ENCODE peak calls at places on chromosomes 5 and 9, in six cellular contexts. One of them, this sample, is unnamed.
A peak's percentile ranks its signal among the peaks of the same experiment; 100 is the strongest.

GRCh38 chr5:115583474-115583873 is 18.8 kb downstream of the TICAM2 start:
- DNase-seq in fibroblast of lung: peak; percentile 97
- DNase-seq in PC-9: no peak
- DNase-seq in K562: no peak
- DNase-seq in transverse colon: no peak
- DNase-seq in neural progenitor cell: peak; percentile 5
- DNase-seq in this sample: no peak

GRCh38 chr9:468766-469496 is 254.3 kb downstream of the DOCK8 start:
- DNase-seq in PC-9: peak; percentile 7
- DNase-seq in K562: no peak
- DNase-seq in fibroblast of lung: no peak
- DNase-seq in transverse colon: peak; percentile 26
- DNase-seq in neural progenitor cell: no peak
- DNase-seq in this sample: no peak

GRCh38 chr5:174999581-174999980 is 275.2 kb downstream of the MSX2 start:
- DNase-seq in PC-9: no peak
- DNase-seq in transverse colon: no peak
- DNase-seq in neural progenitor cell: no peak
- DNase-seq in K562: no peak
- DNase-seq in fibroblast of lung: no peak
- DNase-seq in this sample: no peak

GRCh38 chr5:83467315-83468044 is 4.1 kb upstream of the VCAN start:
- DNase-seq in neural progenitor cell: peak; percentile 18
- DNase-seq in transverse colon: no peak
- DNase-seq in K562: no peak
- DNase-seq in fibroblast of lung: peak; percentile 84
- DNase-seq in PC-9: no peak
- DNase-seq in this sample: no peak

GRCh38 chr5:59745422-59745863 is 148.1 kb downstream of the PDE4D start:
- DNase-seq in PC-9: no peak
- DNase-seq in K562: no peak
- DNase-seq in transverse colon: peak; percentile 32
- DNase-seq in neural progenitor cell: no peak
- DNase-seq in fibroblast of lung: peak; percentile 80
- DNase-seq in this sample: no peak

GRCh38 chr5:132030610-132031009 is 19.2 kb upstream of the ACSL6 start:
- DNase-seq in neural progenitor cell: no peak
- DNase-seq in transverse colon: no peak
- DNase-seq in K562: no peak
- DNase-seq in PC-9: no peak
- DNase-seq in fibroblast of lung: no peak
- DNase-seq in this sample: no peak

GRCh38 chr5:180809403-180810209 is 7.0 kb upstream of the MGAT1 start:
- DNase-seq in transverse colon: peak; percentile 94
- DNase-seq in fibroblast of lung: peak; percentile 89
- DNase-seq in PC-9: peak; percentile 91
- DNase-seq in neural progenitor cell: peak; percentile 97
- DNase-seq in K562: peak; percentile 96
- DNase-seq in this sample: peak; percentile 95

GRCh38 chr5:134969166-134969565 is 1.5 kb downstream of the CATSPER3 start:
- DNase-seq in PC-9: no peak
- DNase-seq in neural progenitor cell: no peak
- DNase-seq in transverse colon: no peak
- DNase-seq in K562: no peak
- DNase-seq in fibroblast of lung: no peak
- DNase-seq in this sample: no peak

GRCh38 chr9:102975246-102975645 is 19.9 kb upstream of the CYLC2 start:
- DNase-seq in transverse colon: no peak
- DNase-seq in PC-9: no peak
- DNase-seq in fibroblast of lung: no peak
- DNase-seq in K562: no peak
- DNase-seq in neural progenitor cell: no peak
- DNase-seq in this sample: no peak

GRCh38 chr9:38761999-38762398 is 42.1 kb upstream of the FAM240B start:
- DNase-seq in transverse colon: no peak
- DNase-seq in K562: no peak
- DNase-seq in PC-9: no peak
- DNase-seq in neural progenitor cell: no peak
- DNase-seq in fibroblast of lung: no peak
- DNase-seq in this sample: peak; percentile 72

GRCh38 chr9:79120533-79121315 is 451.0 kb upstream of the TLE4 start:
- DNase-seq in transverse colon: no peak
- DNase-seq in PC-9: no peak
- DNase-seq in fibroblast of lung: no peak
- DNase-seq in K562: no peak
- DNase-seq in neural progenitor cell: no peak
- DNase-seq in this sample: no peak

GRCh38 chr9:130985029-130985428 is 23.9 kb upstream of the LAMC3 start:
- DNase-seq in transverse colon: no peak
- DNase-seq in K562: no peak
- DNase-seq in neural progenitor cell: no peak
- DNase-seq in PC-9: no peak
- DNase-seq in fibroblast of lung: no peak
- DNase-seq in this sample: no peak

GRCh38 chr9:6051511-6051950 is 36.1 kb upstream of the RANBP6 start:
- DNase-seq in neural progenitor cell: no peak
- DNase-seq in PC-9: no peak
- DNase-seq in fibroblast of lung: no peak
- DNase-seq in K562: no peak
- DNase-seq in transverse colon: no peak
- DNase-seq in this sample: no peak

GRCh38 chr9:70324963-70325362 is 66.2 kb downstream of the SMC5 start:
- DNase-seq in fibroblast of lung: peak; percentile 41
- DNase-seq in transverse colon: no peak
- DNase-seq in PC-9: no peak
- DNase-seq in K562: no peak
- DNase-seq in neural progenitor cell: no peak
- DNase-seq in this sample: no peak

GRCh38 chr9:6024035-6024554 is 8.7 kb upstream of the RANBP6 start:
- DNase-seq in neural progenitor cell: peak; percentile 44
- DNase-seq in fibroblast of lung: no peak
- DNase-seq in transverse colon: no peak
- DNase-seq in PC-9: peak; percentile 9
- DNase-seq in K562: peak; percentile 29
- DNase-seq in this sample: peak; percentile 28

GRCh38 chr5:108681079-108681921 is 66.4 kb upstream of the FER start:
- DNase-seq in transverse colon: no peak
- DNase-seq in PC-9: peak; percentile 33
- DNase-seq in K562: peak; percentile 62
- DNase-seq in fibroblast of lung: peak; percentile 60
- DNase-seq in neural progenitor cell: peak; percentile 71
- DNase-seq in this sample: peak; percentile 39

GRCh38 chr5:91312698-91313097 is 70.4 kb downstream of the ARRDC3 start:
- DNase-seq in transverse colon: no peak
- DNase-seq in K562: no peak
- DNase-seq in fibroblast of lung: peak; percentile 29
- DNase-seq in PC-9: no peak
- DNase-seq in neural progenitor cell: no peak
- DNase-seq in this sample: no peak
- TF ChIP-seq CTCF in transverse colon: no peak
- TF ChIP-seq CTCF in K562: no peak
- TF ChIP-seq CTCF in fibroblast of lung: no peak
- TF ChIP-seq CTCF in PC-9: no peak
- TF ChIP-seq CTCF in neural progenitor cell: no peak
- TF ChIP-seq CTCF in this sample: no peak

DNA sequence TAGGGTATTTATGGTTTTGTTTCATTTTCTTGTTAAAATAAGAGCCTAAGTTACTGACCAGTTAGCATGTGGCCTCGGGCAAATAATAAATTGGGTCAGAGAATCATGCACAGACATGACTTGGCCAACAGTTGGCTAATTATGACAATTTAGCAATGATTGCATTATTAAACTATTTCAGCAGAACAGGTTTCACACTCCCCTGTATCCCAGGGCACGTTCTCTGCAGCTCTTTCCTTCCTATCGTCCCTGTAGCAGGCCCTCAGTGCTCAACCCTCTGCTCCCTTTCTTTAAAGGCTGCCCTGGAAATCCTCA is 167.9 kb downstream of the TSSK1B start:
- DNase-seq in K562: no peak
- DNase-seq in neural progenitor cell: no peak
- DNase-seq in transverse colon: no peak
- DNase-seq in PC-9: no peak
- DNase-seq in fibroblast of lung: no peak
- DNase-seq in this sample: peak; percentile 32
- H3K4me3 ChIP-seq in K562: no peak overlapping the region
- H3K4me3 ChIP-seq in neural progenitor cell: no peak overlapping the region
- H3K4me3 ChIP-seq in transverse colon: no peak overlapping the region
- H3K4me3 ChIP-seq in PC-9: peak overlapping the region; percentile 9
- H3K4me3 ChIP-seq in fibroblast of lung: no peak overlapping the region
- H3K4me3 ChIP-seq in this sample: no peak overlapping the region

GRCh38 chr9:128097156-128098016 is 29.4 kb downstream of the SLC25A25 start:
- DNase-seq in fibroblast of lung: peak; percentile 37
- DNase-seq in PC-9: no peak
- DNase-seq in K562: no peak
- DNase-seq in transverse colon: no peak
- DNase-seq in neural progenitor cell: peak; percentile 17
- DNase-seq in this sample: no peak

GRCh38 chr9:128099932-128100491 is 27.5 kb downstream of the PTGES2 start:
- DNase-seq in K562: no peak
- DNase-seq in fibroblast of lung: peak; percentile 36
- DNase-seq in neural progenitor cell: no peak
- DNase-seq in transverse colon: no peak
- DNase-seq in PC-9: no peak
- DNase-seq in this sample: no peak

GRCh38 chr9:128098936-128099931 is 28.3 kb downstream of the PTGES2 start:
- DNase-seq in fibroblast of lung: peak; percentile 66
- DNase-seq in PC-9: peak; percentile 68
- DNase-seq in K562: peak; percentile 46
- DNase-seq in neural progenitor cell: no peak
- DNase-seq in transverse colon: peak; percentile 47
- DNase-seq in this sample: no peak

GRCh38 chr9:128096614-128097013 is 28.6 kb downstream of the SLC25A25 start:
- DNase-seq in PC-9: no peak
- DNase-seq in K562: peak; percentile 40
- DNase-seq in fibroblast of lung: no peak
- DNase-seq in transverse colon: no peak
- DNase-seq in neural progenitor cell: peak; percentile 24
- DNase-seq in this sample: no peak

DNA sequence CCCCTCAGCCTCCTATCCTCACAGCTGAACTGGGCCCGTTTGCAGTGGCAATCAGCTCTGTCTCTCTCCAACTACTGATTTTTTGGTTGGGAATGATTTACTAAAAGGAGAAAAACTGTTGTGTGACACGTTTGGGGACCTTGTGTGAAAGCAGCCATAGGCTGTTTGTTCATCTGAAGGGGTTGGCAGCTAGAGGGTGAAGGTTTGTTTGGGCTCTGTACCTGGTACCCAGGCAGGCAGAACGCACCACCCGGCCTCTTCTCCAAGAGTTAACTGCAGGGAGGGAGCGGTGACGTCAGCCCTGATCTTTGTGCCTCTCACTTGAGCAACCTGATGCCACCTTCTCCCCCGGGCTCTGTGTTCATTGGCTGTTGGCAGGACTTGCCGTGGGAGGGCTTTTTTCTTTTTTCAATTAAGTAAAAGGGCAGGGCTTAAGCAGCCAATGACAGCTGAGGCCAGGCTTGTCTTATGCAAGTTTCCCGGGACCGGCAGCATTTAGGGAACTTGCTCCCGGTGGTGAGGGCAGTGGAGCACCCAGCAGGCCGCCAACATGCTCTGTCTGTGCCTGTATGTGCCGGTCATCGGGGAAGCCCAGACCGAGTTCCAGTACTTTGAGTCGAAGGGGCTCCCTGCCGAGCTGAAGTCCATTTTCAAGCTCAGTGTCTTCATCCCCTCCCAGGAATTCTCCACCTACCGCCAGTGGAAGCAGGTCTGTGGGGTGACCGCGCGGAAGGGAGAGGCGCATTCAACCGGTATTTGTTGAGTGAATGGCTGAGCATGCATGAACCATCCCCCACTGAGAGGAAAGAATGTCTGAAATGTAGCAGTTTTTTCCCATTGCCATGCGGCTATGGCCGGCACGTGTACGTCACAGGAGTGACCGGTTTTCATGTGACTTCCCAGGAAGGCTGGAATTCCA is 29.3 kb downstream of the PTGES2 start:
- DNase-seq in K562: peak; percentile 71
- DNase-seq in PC-9: peak; percentile 95
- DNase-seq in neural progenitor cell: peak; percentile 97
- DNase-seq in transverse colon: peak; percentile 95
- DNase-seq in fibroblast of lung: peak; percentile 98
- DNase-seq in this sample: no peak
- H3K36me3 ChIP-seq in K562: peaks cover 78% of the 10 kb centered on the region
- H3K36me3 ChIP-seq in PC-9: no peaks in the 10 kb centered on the region
- H3K36me3 ChIP-seq in neural progenitor cell: no peaks in the 10 kb centered on the region
- H3K36me3 ChIP-seq in transverse colon: no peaks in the 10 kb centered on the region
- H3K36me3 ChIP-seq in fibroblast of lung: peaks cover 33% of the 10 kb centered on the region
- H3K36me3 ChIP-seq in this sample: peaks cover 23% of the 10 kb centered on the region

GRCh38 chr5:163437011-163437308 is 435 bp upstream of the CCNG1 start:
- DNase-seq in K562: no peak
- DNase-seq in PC-9: no peak
- DNase-seq in neural progenitor cell: no peak
- DNase-seq in transverse colon: no peak
- DNase-seq in fibroblast of lung: no peak
- DNase-seq in this sample: no peak

GRCh38 chr5:163434410-163434866 is 3.0 kb upstream of the CCNG1 start:
- DNase-seq in fibroblast of lung: peak; percentile 78
- DNase-seq in neural progenitor cell: no peak
- DNase-seq in K562: peak; percentile 38
- DNase-seq in transverse colon: peak; percentile 45
- DNase-seq in PC-9: no peak
- DNase-seq in this sample: peak; percentile 27

GRCh38 chr5:163440954-163441353 is 3.6 kb downstream of the CCNG1 start:
- DNase-seq in fibroblast of lung: no peak
- DNase-seq in K562: no peak
- DNase-seq in transverse colon: no peak
- DNase-seq in neural progenitor cell: no peak
- DNase-seq in PC-9: no peak
- DNase-seq in this sample: no peak

GRCh38 chr5:163436515-163436914 is 880 bp upstream of the CCNG1 start:
- DNase-seq in K562: no peak
- DNase-seq in fibroblast of lung: no peak
- DNase-seq in transverse colon: no peak
- DNase-seq in PC-9: no peak
- DNase-seq in neural progenitor cell: no peak
- DNase-seq in this sample: no peak

DNA sequence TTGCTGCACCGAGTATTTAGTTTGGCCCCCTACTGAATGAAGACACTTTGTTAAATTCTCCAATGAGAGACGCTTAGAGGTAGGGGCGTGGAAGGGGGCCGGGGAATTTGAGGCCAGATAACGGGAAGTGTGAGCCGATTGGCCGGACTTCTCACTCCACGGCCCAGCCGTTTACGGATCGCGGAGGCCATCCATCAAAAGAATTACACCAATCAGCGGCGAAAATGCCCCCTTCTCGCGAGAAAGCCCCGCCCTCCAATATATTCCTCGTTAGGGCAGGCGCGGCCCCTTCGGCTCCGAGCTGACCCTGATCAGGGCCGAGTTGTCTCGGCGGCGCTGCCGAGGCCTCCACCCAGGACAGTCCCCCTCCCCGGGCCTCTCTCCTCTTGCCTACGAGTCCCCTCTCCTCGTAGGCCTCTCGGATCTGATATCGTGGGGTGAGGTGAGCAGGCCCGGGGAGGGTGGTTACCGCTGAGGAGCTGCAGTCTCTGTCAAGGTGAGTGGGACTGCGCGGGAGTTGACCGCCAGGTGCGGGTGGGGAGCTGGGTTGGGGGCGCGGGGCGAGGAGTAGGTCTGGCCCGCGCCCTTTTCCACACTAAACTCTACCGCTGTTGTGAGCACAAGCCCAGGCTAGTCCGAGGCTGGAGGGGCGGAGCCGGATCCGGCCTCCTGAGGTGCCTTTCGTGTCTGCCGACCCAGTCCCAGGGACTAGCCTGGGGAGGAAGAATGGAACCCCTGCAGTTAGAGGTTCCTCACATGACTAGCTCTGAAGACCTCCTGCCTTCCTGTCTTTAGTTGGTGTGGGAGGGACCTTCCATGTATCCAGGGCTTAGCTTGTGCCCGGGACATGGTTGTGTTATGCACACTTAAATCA is at the start of gene CCNG1:
- DNase-seq in K562: peak; percentile 98
- DNase-seq in neural progenitor cell: peak; percentile 99
- DNase-seq in PC-9: peak; percentile 95
- DNase-seq in transverse colon: peak; percentile 96
- DNase-seq in fibroblast of lung: peak; percentile 96
- DNase-seq in this sample: peak; percentile 95
- TF ChIP-seq CTCF in K562: no peak
- TF ChIP-seq CTCF in neural progenitor cell: no peak
- TF ChIP-seq CTCF in PC-9: no peak
- TF ChIP-seq CTCF in transverse colon: peak; percentile 42
- TF ChIP-seq CTCF in fibroblast of lung: no peak
- TF ChIP-seq CTCF in this sample: peak; percentile 7

This sample was measured in BE2C.